ENCODE peak calls at places on chromosomes 2 and 18, in five cellular contexts. C is HCT116, Z is HepG2, V is K562, B is H1. X is an unnamed sample.

GRCh38 chr2:86622878-86623548 is 652 bp downstream of the RNF103 start:
- DNase-seq in C (no peak), Z (no peak), V (peak), B (peak), X (peak)

GRCh38 chr18:56161604-56162003 is 476.8 kb downstream of the TXNL1 start:
- DNase-seq in C (no peak), Z (no peak), V (no peak), B (no peak), X (no peak)

GRCh38 chr2:65061910-65062339 is 5.7 kb downstream of the CEP68 start:
- DNase-seq in C (no peak), Z (no peak), V (no peak), B (no peak), X (peak)

GRCh38 chr2:104866122-104866864 is 12.4 kb downstream of the POU3F3 start:
- DNase-seq in C (no peak), Z (no peak), V (no peak), B (no peak), X (no peak)

GRCh38 chr18:21513292-21513691 is 87.2 kb downstream of the ESCO1 start:
- DNase-seq in C (no peak), Z (no peak), V (no peak), B (peak), X (no peak)

GRCh38 chr2:110735366-110735765 is 3.0 kb downstream of the ACOXL start:
- DNase-seq in C (no peak), Z (no peak), V (no peak), B (no peak), X (no peak)

GRCh38 chr2:18262601-18263000 is 297.9 kb downstream of the RDH14 start:
- DNase-seq in C (no peak), Z (no peak), V (no peak), B (no peak), X (no peak)

GRCh38 chr18:7066965-7067555 is 50.5 kb downstream of the LAMA1 start:
- DNase-seq in C (no peak), Z (no peak), V (no peak), B (no peak), X (no peak)

GRCh38 chr2:233395687-233396086 is 41.4 kb downstream of the DGKD start:
- DNase-seq in C (no peak), Z (no peak), V (no peak), B (no peak), X (no peak)

GRCh38 chr18:8426401-8426800 is 182.8 kb upstream of the RAB12 start:
- DNase-seq in C (peak), Z (peak), V (peak), B (peak), X (no peak)

GRCh38 chr2:171966688-171967087 is 33.1 kb upstream of the METAP1D start:
- DNase-seq in C (no peak), Z (no peak), V (no peak), B (no peak), X (no peak)

GRCh38 chr18:3758531-3758930 is 308.6 kb downstream of the TGIF1 start:
- DNase-seq in C (peak), Z (no peak), V (peak), B (no peak), X (no peak)

GRCh38 chr2:202885190-202885589 is 13.6 kb upstream of the ICA1L start:
- DNase-seq in C (no peak), Z (no peak), V (no peak), B (no peak), X (no peak)

GRCh38 chr2:127128508-127128907 is 21.6 kb upstream of the BIN1 start:
- DNase-seq in C (peak), Z (no peak), V (no peak), B (peak), X (peak)

GRCh38 chr2:10773841-10774341 is 38.7 kb downstream of the PDIA6 start:
- DNase-seq in C (no peak), Z (no peak), V (no peak), B (no peak), X (peak)

GRCh38 chr2:54640834-54641540 is 82.5 kb upstream of the EML6 start:
- DNase-seq in C (no peak), Z (no peak), V (no peak), B (no peak), X (no peak)

GRCh38 chr2:215435261-215435808 is 533 bp downstream of the FN1 start:
- DNase-seq in C (no peak), Z (no peak), V (peak), B (no peak), X (no peak)

GRCh38 chr2:76252704-76253103 is 542.0 kb upstream of the GCFC2 start:
- DNase-seq in C (no peak), Z (no peak), V (no peak), B (no peak), X (no peak)
- TF ChIP-seq JUND in C (no peak), Z (no peak), V (no peak), B (no peak), X (no peak)

GRCh38 chr18:5239447-5239846 is 42.4 kb upstream of the AKAIN1 start:
- DNase-seq in C (no peak), Z (no peak), V (no peak), B (no peak), X (no peak)

GRCh38 chr18:5238371-5238758 is 41.3 kb upstream of the AKAIN1 start:
- DNase-seq in C (no peak), Z (peak), V (peak), B (no peak), X (no peak)

GRCh38 chr18:5237723-5238370 is 40.8 kb upstream of the AKAIN1 start:
- DNase-seq in C (no peak), Z (peak), V (peak), B (peak), X (peak)

DNA sequence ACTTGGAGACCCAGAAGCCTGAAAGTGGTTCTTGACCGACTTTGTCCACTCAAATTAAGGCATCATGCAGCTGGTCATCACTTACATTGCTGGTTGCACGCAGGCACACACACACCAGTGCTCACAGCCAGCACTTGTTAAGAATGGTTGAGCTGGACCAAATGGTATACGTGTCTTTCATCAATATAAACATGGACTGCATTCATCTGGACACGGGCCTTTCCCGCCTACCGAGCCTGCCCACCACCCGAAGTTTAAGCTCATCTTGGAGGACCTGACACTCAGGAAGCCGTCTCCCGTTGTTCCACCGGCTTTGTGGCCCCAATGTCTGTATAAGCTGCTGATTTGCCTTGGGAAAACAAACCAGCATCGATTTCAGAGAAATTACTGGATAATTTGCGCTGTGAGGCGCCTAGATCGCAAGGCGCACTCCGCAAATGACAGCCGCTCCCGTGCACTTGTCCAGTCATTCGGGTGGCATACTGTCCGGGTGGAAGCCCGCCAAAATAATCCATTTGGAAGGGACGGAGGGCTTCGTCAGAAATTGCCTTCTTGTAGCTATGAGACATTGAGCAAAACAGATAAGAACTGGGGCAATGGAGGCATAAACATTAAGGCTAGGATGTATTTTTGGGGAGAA is 40.1 kb upstream of the AKAIN1 start:
- DNase-seq in C (no peak), Z (peak), V (peak), B (no peak), X (no peak)
- TF ChIP-seq JUND in C (no peak), Z (no peak), V (no peak), B (no peak), X (no peak)

GRCh38 chr2:37858197-37858711 is 66.8 kb upstream of the RMDN2 start:
- DNase-seq in C (no peak), Z (no peak), V (no peak), B (no peak), X (no peak)
- TF ChIP-seq JUND in C (no peak), Z (no peak), V (no peak), B (no peak), X (no peak)

DNA sequence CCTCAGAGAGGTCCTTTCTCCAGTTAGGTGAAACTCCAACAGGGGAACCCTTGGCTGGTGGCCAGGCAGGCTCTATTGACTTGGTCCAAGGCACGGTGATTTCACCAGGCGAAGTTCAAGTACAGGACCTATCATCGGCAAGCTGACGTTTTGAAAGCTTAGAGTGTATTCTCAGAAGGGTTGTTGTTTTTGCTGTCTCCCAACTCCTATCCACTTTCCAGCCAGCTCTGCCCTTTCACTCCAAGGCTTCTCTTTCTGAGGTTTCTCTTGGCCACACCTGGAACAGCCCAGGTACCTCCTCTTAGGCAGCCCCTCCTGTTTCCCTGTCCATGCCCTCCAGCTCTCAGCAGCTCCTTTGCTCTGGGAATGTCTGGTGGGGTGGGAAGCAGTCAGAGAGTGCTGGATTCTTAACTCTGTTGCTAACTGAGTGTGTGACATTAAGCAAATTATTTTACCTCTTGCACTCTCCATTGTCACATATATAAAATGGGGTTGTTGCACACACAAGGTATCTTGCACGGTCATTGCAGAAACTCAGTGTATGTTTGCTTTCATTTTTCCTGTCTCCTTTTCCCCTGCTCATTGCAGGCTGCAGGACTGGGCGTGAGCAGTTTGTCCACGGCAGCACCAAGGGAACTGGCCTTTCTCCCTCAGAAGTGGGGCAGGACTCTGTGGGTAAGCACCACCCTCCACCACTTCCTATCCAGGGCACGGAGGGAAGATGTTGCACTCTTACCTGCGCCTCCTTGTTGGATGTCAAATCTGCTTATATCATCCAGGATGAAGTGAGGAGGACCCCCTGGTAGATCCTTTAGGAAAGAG is 30.2 kb downstream of the CAPN13 start:
- DNase-seq in C (no peak), Z (no peak), V (no peak), B (peak), X (no peak)
- TF ChIP-seq JUND in C (no peak), Z (no peak), V (no peak), B (no peak), X (no peak)